ENCODE peak calls at places on chromosome 16, in five cellular contexts. One of them, this sample, is unnamed.

GRCh38 chr16:89925596-89926079 is 2.5 kb downstream of the TUBB3 start:
- DNase-seq in ACHN: no peak
- DNase-seq in AG10803: no peak
- DNase-seq in EH: no peak
- DNase-seq in tibial artery: no peak
- DNase-seq in this sample: no peak

GRCh38 chr16:15900901-15901465 is 12.6 kb upstream of the CEP20 start:
- DNase-seq in ACHN: no peak
- DNase-seq in AG10803: no peak
- DNase-seq in EH: no peak
- DNase-seq in tibial artery: no peak
- DNase-seq in this sample: peak

GRCh38 chr16:11072420-11073153 is 128.2 kb downstream of the CLEC16A start:
- DNase-seq in ACHN: no peak
- DNase-seq in tibial artery: no peak
- DNase-seq in AG10803: no peak
- DNase-seq in EH: peak
- DNase-seq in this sample: no peak

GRCh38 chr16:50253511-50253903 is 12.8 kb upstream of the ADCY7 start:
- DNase-seq in ACHN: no peak
- DNase-seq in EH: no peak
- DNase-seq in tibial artery: peak
- DNase-seq in AG10803: no peak
- DNase-seq in this sample: no peak

GRCh38 chr16:66300501-66300900 is 66.0 kb upstream of the CDH5 start:
- DNase-seq in tibial artery: no peak
- DNase-seq in ACHN: no peak
- DNase-seq in AG10803: no peak
- DNase-seq in EH: no peak
- DNase-seq in this sample: no peak

GRCh38 chr16:84339766-84340165 is 28.6 kb upstream of the ATP2C2 start:
- DNase-seq in EH: no peak
- DNase-seq in AG10803: no peak
- DNase-seq in ACHN: no peak
- DNase-seq in tibial artery: no peak
- DNase-seq in this sample: no peak

GRCh38 chr16:58510097-58510775 is 5.1 kb upstream of the SETD6 start:
- DNase-seq in AG10803: no peak
- DNase-seq in EH: no peak
- DNase-seq in tibial artery: peak
- DNase-seq in ACHN: no peak
- DNase-seq in this sample: no peak

GRCh38 chr16:26667271-26667703 is 399.4 kb upstream of the C16orf82 start:
- DNase-seq in ACHN: no peak
- DNase-seq in EH: no peak
- DNase-seq in AG10803: no peak
- DNase-seq in tibial artery: no peak
- DNase-seq in this sample: no peak

GRCh38 chr16:81748476-81749198 is 30.5 kb upstream of the PLCG2 start:
- DNase-seq in tibial artery: no peak
- DNase-seq in AG10803: no peak
- DNase-seq in EH: no peak
- DNase-seq in ACHN: no peak
- DNase-seq in this sample: no peak

GRCh38 chr16:48450367-48450766 is 65.2 kb upstream of the SIAH1 start:
- DNase-seq in tibial artery: no peak
- DNase-seq in EH: no peak
- DNase-seq in ACHN: no peak
- DNase-seq in AG10803: peak
- DNase-seq in this sample: no peak

GRCh38 chr16:9647981-9648701 is 534.1 kb downstream of the GRIN2A start:
- DNase-seq in EH: peak
- DNase-seq in AG10803: peak
- DNase-seq in tibial artery: no peak
- DNase-seq in ACHN: peak
- DNase-seq in this sample: peak

GRCh38 chr16:68985855-68986254 is 119.6 kb upstream of the HAS3 start:
- DNase-seq in AG10803: peak
- DNase-seq in EH: peak
- DNase-seq in ACHN: no peak
- DNase-seq in tibial artery: no peak
- DNase-seq in this sample: no peak

GRCh38 chr16:8931864-8932263 is 31.8 kb downstream of the USP7 start:
- DNase-seq in EH: peak
- DNase-seq in ACHN: peak
- DNase-seq in AG10803: peak
- DNase-seq in tibial artery: no peak
- DNase-seq in this sample: peak

GRCh38 chr16:72884573-72884972 is 163.4 kb downstream of the ZFHX3 start:
- DNase-seq in tibial artery: peak
- DNase-seq in AG10803: no peak
- DNase-seq in EH: no peak
- DNase-seq in ACHN: no peak
- DNase-seq in this sample: no peak

This sample was measured in trophoblast cell.